ENCODE peak calls at places on chromosome 16, in nine cellular contexts. Q is lower leg skin, X is K562, U is tibial nerve, T is fibroblast of pulmonary artery, A is heart left ventricle, H is endodermal cell, I is ovary, Z is tibial artery. N is an unnamed sample.
A peak's percentile ranks its signal among the peaks of the same experiment; 100 is the strongest.

GRCh38 chr16:85055503-85056210 is 28.1 kb downstream of the KIAA0513 start:
- DNase-seq in Q (no peak), X (peak; percentile 83), U (no peak), T (peak; percentile 64), A (no peak), H (no peak), I (no peak), Z (peak; percentile 62), N (peak; percentile 76)

GRCh38 chr16:28289939-28290862 is 2.1 kb upstream of the SBK1 start:
- DNase-seq in Q (no peak), X (no peak), U (no peak), T (no peak), A (no peak), H (no peak), I (no peak), Z (no peak), N (no peak)

GRCh38 chr16:67702130-67702529 is 17.0 kb downstream of the GFOD2 start:
- DNase-seq in Q (no peak), X (no peak), U (no peak), T (no peak), A (no peak), H (no peak), I (no peak), Z (no peak), N (no peak)

GRCh38 chr16:62213763-62214162 is 177.5 kb upstream of the CDH8 start:
- DNase-seq in Q (no peak), X (no peak), U (no peak), T (no peak), A (no peak), H (peak; percentile 88), I (no peak), Z (no peak), N (no peak)

GRCh38 chr16:11635127-11635652 is 33.1 kb upstream of the SNN start:
- DNase-seq in Q (no peak), X (no peak), U (no peak), T (no peak), A (no peak), H (no peak), I (no peak), Z (no peak), N (no peak)

GRCh38 chr16:79658301-79659001 is 57.9 kb upstream of the MAF start:
- DNase-seq in Q (peak; percentile 88), X (peak; percentile 50), U (no peak), T (peak; percentile 33), A (no peak), H (no peak), I (peak; percentile 41), Z (no peak), N (peak; percentile 83)

GRCh38 chr16:77273-77806 is 685 bp upstream of the MPG start:
- DNase-seq in Q (peak; percentile 95), X (peak; percentile 74), U (no peak), T (peak; percentile 81), A (peak; percentile 67), H (peak; percentile 85), I (peak; percentile 74), Z (no peak), N (peak; percentile 77)

GRCh38 chr16:27486344-27486743 is 63.4 kb downstream of the GTF3C1 start:
- DNase-seq in Q (no peak), X (no peak), U (no peak), T (no peak), A (no peak), H (no peak), I (no peak), Z (no peak), N (peak; percentile 26)

GRCh38 chr16:17408296-17408695 is 62.5 kb downstream of the XYLT1 start:
- DNase-seq in Q (no peak), X (no peak), U (no peak), T (no peak), A (no peak), H (no peak), I (no peak), Z (no peak), N (no peak)

GRCh38 chr16:9261376-9261775 is 169.9 kb downstream of the HAPSTR1 start:
- DNase-seq in Q (no peak), X (no peak), U (no peak), T (no peak), A (no peak), H (no peak), I (no peak), Z (no peak), N (no peak)

GRCh38 chr16:77759821-77760220 is 28.5 kb upstream of the VAT1L start:
- DNase-seq in Q (no peak), X (no peak), U (no peak), T (peak; percentile 7), A (no peak), H (no peak), I (no peak), Z (no peak), N (peak; percentile 14)

GRCh38 chr16:27024010-27024409 is 42.7 kb upstream of the C16orf82 start:
- DNase-seq in Q (peak; percentile 28), X (no peak), U (no peak), T (no peak), A (no peak), H (no peak), I (no peak), Z (no peak), N (no peak)

GRCh38 chr16:2339521-2340484 is 725 bp downstream of the ABCA3 start:
- DNase-seq in Q (peak; percentile 89), X (peak; percentile 86), U (no peak), T (no peak), A (peak; percentile 40), H (peak; percentile 82), I (peak; percentile 70), Z (peak; percentile 31), N (no peak)

GRCh38 chr16:19071811-19072777 is 4.7 kb downstream of the COQ7 start:
- DNase-seq in Q (peak; percentile 75), X (peak; percentile 75), U (no peak), T (peak; percentile 69), A (peak; percentile 40), H (peak; percentile 88), I (no peak), Z (no peak), N (peak; percentile 75)

GRCh38 chr16:30375830-30376229 is 1.2 kb downstream of the MYL11 start:
- DNase-seq in Q (no peak), X (no peak), U (no peak), T (no peak), A (no peak), H (peak; percentile 65), I (no peak), Z (no peak), N (no peak)
- H3K4me3 ChIP-seq in Q (no peak overlapping the region), X (no peak overlapping the region), U (no peak overlapping the region), T (no peak overlapping the region), A (no peak overlapping the region), H (no peak overlapping the region), I (no peak overlapping the region), Z (no peak overlapping the region), N (no peak overlapping the region)

GRCh38 chr16:72247821-72248253 is 75.9 kb upstream of the PMFBP1 start:
- DNase-seq in Q (no peak), X (no peak), U (no peak), T (peak; percentile 48), A (no peak), H (no peak), I (no peak), Z (peak; percentile 27), N (peak; percentile 47)

GRCh38 chr16:72241930-72242329 is 70.0 kb upstream of the PMFBP1 start:
- DNase-seq in Q (no peak), X (peak; percentile 22), U (no peak), T (peak; percentile 77), A (no peak), H (peak; percentile 70), I (peak; percentile 40), Z (no peak), N (peak; percentile 79)

GRCh38 chr16:72246423-72246822 is 74.5 kb upstream of the PMFBP1 start:
- DNase-seq in Q (no peak), X (no peak), U (no peak), T (no peak), A (no peak), H (no peak), I (no peak), Z (no peak), N (no peak)

GRCh38 chr16:72242757-72243156 is 70.8 kb upstream of the PMFBP1 start:
- DNase-seq in Q (no peak), X (no peak), U (no peak), T (no peak), A (no peak), H (no peak), I (no peak), Z (no peak), N (no peak)

DNA sequence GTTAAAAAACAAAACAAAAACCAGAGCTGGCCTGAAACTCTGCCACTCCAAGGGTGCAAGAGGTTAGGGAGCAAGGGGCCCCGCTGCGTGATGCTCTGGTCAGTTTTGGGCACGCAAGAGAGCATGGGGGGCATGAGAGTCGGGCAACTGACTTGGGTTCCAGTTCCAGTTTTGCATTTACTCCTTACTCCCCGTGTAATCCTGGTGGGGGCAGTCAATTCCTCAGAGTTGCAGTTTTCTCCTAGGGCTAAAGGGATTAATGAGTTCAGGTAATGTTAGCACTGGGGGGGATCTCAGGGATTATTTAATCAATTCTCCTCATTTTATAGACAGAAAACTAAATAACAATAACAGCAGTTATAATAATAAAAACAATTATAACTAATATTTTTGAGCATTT is 72.9 kb upstream of the PMFBP1 start:
- DNase-seq in Q (no peak), X (no peak), U (no peak), T (peak; percentile 7), A (no peak), H (no peak), I (no peak), Z (no peak), N (peak; percentile 17)
- TF ChIP-seq CTCF in Q (no peak), X (no peak), U (no peak), T (peak; percentile 20), A (no peak), H (peak; percentile 54), I (no peak), Z (no peak), N (peak; percentile 46)

GRCh38 chr16:89368604-89369249 is 121.6 kb downstream of the ANKRD11 start:
- DNase-seq in Q (no peak), X (no peak), U (no peak), T (no peak), A (no peak), H (no peak), I (no peak), Z (no peak), N (no peak)

GRCh38 chr16:89366561-89367537 is 123.5 kb downstream of the ANKRD11 start:
- DNase-seq in Q (peak; percentile 75), X (no peak), U (no peak), T (no peak), A (no peak), H (no peak), I (no peak), Z (no peak), N (no peak)

GRCh38 chr16:89365996-89366395 is 124.4 kb downstream of the ANKRD11 start:
- DNase-seq in Q (no peak), X (no peak), U (no peak), T (no peak), A (no peak), H (no peak), I (no peak), Z (no peak), N (no peak)

GRCh38 chr16:89369266-89369895 is 121.0 kb downstream of the ANKRD11 start:
- DNase-seq in Q (no peak), X (peak; percentile 57), U (no peak), T (no peak), A (no peak), H (no peak), I (no peak), Z (no peak), N (peak; percentile 48)

GRCh38 chr16:89367538-89368059 is 122.8 kb downstream of the ANKRD11 start:
- DNase-seq in Q (no peak), X (no peak), U (no peak), T (no peak), A (no peak), H (no peak), I (no peak), Z (no peak), N (no peak)
- H3K4me3 ChIP-seq in Q (no peak overlapping the region), X (no peak overlapping the region), U (no peak overlapping the region), T (no peak overlapping the region), A (no peak overlapping the region), H (no peak overlapping the region), I (no peak overlapping the region), Z (no peak overlapping the region), N (no peak overlapping the region)

GRCh38 chr16:86567701-86568571 is 1.3 kb downstream of the FOXC2 start:
- DNase-seq in Q (no peak), X (no peak), U (no peak), T (peak; percentile 61), A (no peak), H (peak; percentile 76), I (no peak), Z (no peak), N (peak; percentile 45)
- TF ChIP-seq CTCF in Q (no peak), X (no peak), U (no peak), T (no peak), A (peak; percentile 13), H (no peak), I (no peak), Z (no peak), N (no peak)